ENCODE peak calls at places on chromosomes 11 and 22, in four cellular contexts. V is right lobe of liver, Q is left ventricle myocardium inferior, C is fibroblast of lung. O is an unnamed sample.

GRCh38 chr11:65126624-65127274 is 4.6 kb downstream of the MRPL49 start:
- DNase-seq in V (no peak), Q (no peak), C (no peak), O (no peak)

GRCh38 chr11:32072872-32073661 is 17.8 kb upstream of the RCN1 start:
- DNase-seq in V (no peak), Q (no peak), C (no peak), O (peak; percentile 47)

GRCh38 chr11:8178297-8178696 is 9.5 kb upstream of the RIC3 start:
- DNase-seq in V (no peak), Q (no peak), C (no peak), O (no peak)

GRCh38 chr22:46573781-46574437 is 36.5 kb upstream of the CELSR1 start:
- DNase-seq in V (peak; percentile 24), Q (peak; percentile 13), C (no peak), O (no peak)

GRCh38 chr11:109405671-109406070 is 16.3 kb upstream of the C11orf87 start:
- DNase-seq in V (no peak), Q (no peak), C (peak; percentile 82), O (no peak)

GRCh38 chr11:47886096-47886495 is 37.9 kb upstream of the NUP160 start:
- DNase-seq in V (no peak), Q (no peak), C (peak; percentile 79), O (no peak)

GRCh38 chr11:102886999-102887398 is 12.2 kb upstream of the MMP12 start:
- DNase-seq in V (no peak), Q (no peak), C (peak; percentile 30), O (no peak)

GRCh38 chr11:58902881-58903280 is 36.4 kb upstream of the GLYATL1 start:
- DNase-seq in V (no peak), Q (no peak), C (no peak), O (no peak)

GRCh38 chr22:48697694-48698276 is 1129.9 kb downstream of the BRD1 start:
- DNase-seq in V (no peak), Q (no peak), C (no peak), O (no peak)

GRCh38 chr11:65899356-65900124 is 648 bp downstream of the FOSL1 start:
- DNase-seq in V (peak; percentile 75), Q (peak; percentile 61), C (peak; percentile 76), O (no peak)

GRCh38 chr11:134554106-134554505 is 142.1 kb upstream of the B3GAT1 start:
- DNase-seq in V (peak; percentile 42), Q (no peak), C (no peak), O (no peak)

GRCh38 chr11:126914166-126914565 is 86.4 kb downstream of the KIRREL3 start:
- DNase-seq in V (no peak), Q (no peak), C (no peak), O (no peak)

GRCh38 chr11:134949121-134949591 is 537.1 kb upstream of the B3GAT1 start:
- DNase-seq in V (no peak), Q (no peak), C (peak; percentile 90), O (no peak)

GRCh38 chr11:134800826-134801225 is 388.8 kb upstream of the B3GAT1 start:
- DNase-seq in V (no peak), Q (no peak), C (no peak), O (no peak)

GRCh38 chr11:76680517-76681425 is 10.2 kb upstream of the LRRC32 start:
- DNase-seq in V (peak; percentile 62), Q (peak; percentile 48), C (peak; percentile 55), O (peak; percentile 97)

GRCh38 chr11:74714904-74715303 is 16.3 kb downstream of the CHRDL2 start:
- DNase-seq in V (no peak), Q (no peak), C (no peak), O (no peak)

GRCh38 chr11:134516529-134516928 is 104.5 kb upstream of the B3GAT1 start:
- DNase-seq in V (no peak), Q (peak; percentile 3), C (no peak), O (peak; percentile 53)

GRCh38 chr22:38203855-38204497 is 2.2 kb downstream of the MAFF start:
- DNase-seq in V (no peak), Q (no peak), C (peak; percentile 65), O (no peak)

GRCh38 chr11:107203656-107204055 is 185.4 kb upstream of the GUCY1A2 start:
- DNase-seq in V (no peak), Q (no peak), C (no peak), O (no peak)

GRCh38 chr11:102230911-102231310 is 86.4 kb upstream of the BIRC3 start:
- DNase-seq in V (no peak), Q (no peak), C (no peak), O (no peak)

GRCh38 chr11:120057595-120058581 is 80.0 kb downstream of the TRIM29 start:
- DNase-seq in V (no peak), Q (no peak), C (peak; percentile 73), O (no peak)

GRCh38 chr11:33161120-33162005 is at the start of gene CSTF3:
- DNase-seq in V (peak; percentile 100), Q (peak; percentile 100), C (peak; percentile 97), O (peak; percentile 43)

GRCh38 chr11:128222245-128222959 is 365.0 kb downstream of the ETS1 start:
- DNase-seq in V (no peak), Q (no peak), C (peak; percentile 65), O (no peak)

DNA sequence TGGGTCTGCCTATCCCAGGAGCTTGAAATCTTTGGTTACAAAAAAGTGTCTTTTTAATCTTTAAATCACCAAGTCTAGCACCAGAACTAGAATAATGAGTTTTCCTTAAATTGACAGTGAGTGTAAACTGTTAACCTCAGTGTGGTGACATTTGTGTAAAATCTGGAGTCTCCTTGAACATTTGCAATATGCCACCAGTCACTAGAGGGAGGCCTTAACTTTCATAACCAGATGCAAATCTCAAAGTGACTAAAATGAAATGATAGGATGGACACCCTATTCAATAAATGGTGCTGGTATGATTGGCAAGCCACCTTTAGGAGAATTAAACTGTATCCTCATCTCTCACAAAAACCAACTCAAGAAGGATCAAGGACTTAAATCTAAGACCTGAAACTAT is 8.3 kb upstream of the SCGB1D2 start:
- DNase-seq in V (no peak), Q (no peak), C (no peak), O (no peak)
- TF ChIP-seq CTCF in V (no peak), Q (no peak), C (peak; percentile 5), O (no peak)

GRCh38 chr22:37148031-37148651 is 1.6 kb downstream of the IL2RB start:
- DNase-seq in V (no peak), Q (no peak), C (no peak), O (no peak)
- TF ChIP-seq CTCF in V (no peak), Q (no peak), C (no peak), O (no peak)

DNA sequence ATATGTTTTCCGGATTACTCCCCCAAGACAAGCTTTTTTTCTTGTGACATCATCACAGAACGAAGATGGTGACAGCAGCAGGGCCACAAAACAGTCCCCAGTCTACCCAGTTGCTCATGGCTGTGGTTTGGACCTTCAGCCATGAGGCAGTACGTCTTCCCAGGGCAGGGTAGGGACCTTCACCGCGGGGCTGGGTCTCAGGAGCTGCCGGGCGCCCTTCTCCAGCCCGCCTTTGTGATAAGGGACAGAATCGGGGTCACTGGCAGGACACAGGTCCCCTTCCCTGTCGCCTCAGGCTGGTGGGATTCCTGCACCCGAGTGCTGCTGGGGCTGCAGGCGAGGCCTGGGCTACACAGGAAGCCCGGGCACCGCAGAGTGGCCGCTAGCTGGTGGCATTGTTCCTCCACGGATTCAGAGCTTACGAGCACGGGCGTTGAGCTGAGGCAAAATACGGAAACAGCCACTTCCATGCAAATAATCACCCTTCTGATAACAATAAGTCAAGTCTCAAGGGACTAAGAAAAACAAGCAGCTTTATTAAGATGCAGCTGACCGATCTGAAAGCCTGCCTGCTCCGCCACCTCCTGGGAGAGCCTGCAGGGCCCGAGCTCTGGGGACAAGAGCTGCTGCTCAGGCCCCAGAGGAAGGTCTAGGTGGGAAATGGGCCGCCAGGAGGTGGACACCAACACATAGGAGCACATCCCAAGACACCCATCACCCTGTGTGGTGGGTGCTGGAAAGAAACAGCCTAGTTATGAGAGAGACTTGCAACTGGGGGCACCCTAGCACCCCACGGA is 12.3 kb downstream of the TBX1 start:
- DNase-seq in V (peak; percentile 35), Q (no peak), C (no peak), O (no peak)
- TF ChIP-seq CTCF in V (no peak), Q (no peak), C (no peak), O (no peak)

GRCh38 chr11:62708423-62709261 is 1.2 kb downstream of the GNG3 start:
- DNase-seq in V (no peak), Q (no peak), C (no peak), O (no peak)

GRCh38 chr11:62707277-62707771 is at the start of the genes BSCL2 and GNG3:
- DNase-seq in V (no peak), Q (no peak), C (peak; percentile 26), O (no peak)

GRCh38 chr11:62710001-62710345 is 2.5 kb downstream of the GNG3 start:
- DNase-seq in V (peak; percentile 31), Q (no peak), C (no peak), O (no peak)

GRCh38 chr11:62706841-62707240 is 383 bp downstream of the BSCL2 start:
- DNase-seq in V (no peak), Q (no peak), C (no peak), O (no peak)

DNA sequence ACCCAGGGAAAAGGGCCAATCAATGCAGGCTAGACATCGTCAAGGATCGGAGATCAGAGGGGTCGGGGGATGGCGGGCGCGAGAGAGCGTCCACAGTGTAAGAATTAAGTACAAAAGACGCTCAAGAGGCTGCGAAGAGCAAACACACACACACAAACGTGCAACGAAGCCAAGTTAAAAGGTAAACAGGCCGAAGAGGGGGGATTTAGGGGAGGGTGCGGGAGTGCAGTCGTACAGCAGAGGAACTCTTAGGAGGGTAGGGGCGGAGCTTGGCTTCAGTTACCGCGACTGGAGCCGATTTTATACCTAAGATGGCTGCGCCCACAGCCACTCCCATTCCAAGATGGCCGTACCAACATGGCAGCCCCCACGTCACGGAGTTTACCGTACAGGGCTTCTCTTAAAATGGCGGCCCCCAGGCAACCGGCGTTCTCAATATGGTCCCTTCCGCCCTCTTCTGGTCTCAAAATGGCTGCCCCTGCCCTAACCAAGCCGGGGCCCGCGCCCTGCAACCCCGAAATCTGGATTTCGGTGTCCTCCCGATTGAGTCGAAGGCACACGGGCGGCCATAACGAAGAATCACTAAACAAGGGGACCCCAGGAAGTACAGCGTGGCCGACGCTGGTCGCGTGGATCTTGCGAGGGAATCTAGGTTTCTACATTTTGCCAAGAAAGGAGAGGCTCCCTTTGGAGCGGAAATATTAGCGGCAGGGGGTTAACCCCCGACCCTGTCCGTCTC is 2.0 kb downstream of the GNG3 start:
- DNase-seq in V (peak; percentile 93), Q (peak; percentile 98), C (peak; percentile 97), O (peak; percentile 75)
- TF ChIP-seq CTCF in V (no peak), Q (no peak), C (no peak), O (no peak)

GRCh38 chr22:22855617-22856308 is 31.9 kb upstream of the IGLL5 start:
- DNase-seq in V (no peak), Q (no peak), C (no peak), O (no peak)
- TF ChIP-seq CTCF in V (peak; percentile 20), Q (peak; percentile 53), C (peak; percentile 33), O (no peak)

GRCh38 chr11:133041165-133041564 is 491.1 kb downstream of the OPCML start:
- DNase-seq in V (no peak), Q (no peak), C (no peak), O (no peak)
- TF ChIP-seq CTCF in V (no peak), Q (no peak), C (no peak), O (peak; percentile 31)

GRCh38 chr11:113477321-113477720 is 2.1 kb upstream of the DRD2 start:
- DNase-seq in V (no peak), Q (no peak), C (no peak), O (no peak)
- TF ChIP-seq CTCF in V (no peak), Q (no peak), C (no peak), O (peak; percentile 24)

O was measured in D721Med.